ENCODE peak calls at places on chromosomes 7 and 10, in four cellular contexts. U, H, I and E are unnamed samples.

GRCh38 chr7:24290004-24290641 is 6.1 kb downstream of the NPY start:
- DNase-seq in U (peak), H (peak), I (no peak), E (no peak)

GRCh38 chr10:113527181-113527580 is 25.7 kb upstream of the HABP2 start:
- DNase-seq in U (no peak), H (no peak), I (no peak), E (no peak)

GRCh38 chr10:125362966-125363365 is 202.6 kb upstream of the CTBP2 start:
- DNase-seq in U (no peak), H (no peak), I (no peak), E (no peak)

GRCh38 chr10:97584060-97584797 is at the start of gene HOGA1:
- DNase-seq in U (peak), H (no peak), I (peak), E (no peak)

GRCh38 chr10:79905322-79906314 is 43.3 kb downstream of the SFTPD start:
- DNase-seq in U (peak), H (no peak), I (no peak), E (no peak)

GRCh38 chr10:42875388-42875755 is 92.8 kb downstream of the BMS1 start:
- DNase-seq in U (no peak), H (no peak), I (no peak), E (no peak)

GRCh38 chr7:23863209-23863798 is 153.3 kb downstream of the STK31 start:
- DNase-seq in U (peak), H (no peak), I (no peak), E (no peak)

GRCh38 chr10:78907458-78908211 is 161.1 kb upstream of the ZMIZ1 start:
- DNase-seq in U (no peak), H (no peak), I (peak), E (no peak)

GRCh38 chr7:26369519-26370385 is 78.1 kb downstream of the SNX10 start:
- DNase-seq in U (peak), H (no peak), I (no peak), E (no peak)

GRCh38 chr7:96921231-96921630 is 84.1 kb upstream of the DLX6 start:
- DNase-seq in U (no peak), H (no peak), I (no peak), E (no peak)

GRCh38 chr7:90857595-90857994 is 261.5 kb downstream of the CDK14 start:
- DNase-seq in U (no peak), H (no peak), I (no peak), E (no peak)

GRCh38 chr7:27235387-27236052 is 7.1 kb upstream of the EVX1 start:
- DNase-seq in U (no peak), H (no peak), I (no peak), E (no peak)

GRCh38 chr7:143362126-143362961 is at the start of gene FAM131B:
- DNase-seq in U (no peak), H (no peak), I (no peak), E (no peak)